ENCODE peak calls at places on chromosomes 11 and 22, in six cellular contexts. I is endothelial cell of umbilical vein, E is GM23338, W is prostate gland, C is sigmoid colon, H is breast epithelium. R is an unnamed sample.

GRCh38 chr22:39300198-39300830 is 19.1 kb downstream of the RPL3 start:
- DNase-seq in I (no peak), E (peak; percentile 60), W (no peak), C (no peak), H (no peak), R (no peak)

GRCh38 chr11:130705670-130706421 is 210.4 kb downstream of the SNX19 start:
- DNase-seq in I (no peak), E (no peak), W (no peak), C (no peak), H (no peak), R (no peak)

GRCh38 chr11:37105456-37105855 is 507.4 kb upstream of the RAG2 start:
- DNase-seq in I (no peak), E (no peak), W (no peak), C (no peak), H (no peak), R (no peak)

GRCh38 chr11:86774422-86774821 is 25.9 kb upstream of the PRSS23 start:
- DNase-seq in I (no peak), E (no peak), W (no peak), C (no peak), H (no peak), R (no peak)

GRCh38 chr22:39021552-39022250 is 774 bp downstream of the APOBEC3D start:
- DNase-seq in I (no peak), E (no peak), W (no peak), C (no peak), H (no peak), R (no peak)

GRCh38 chr11:69403556-69404215 is 77.8 kb upstream of the LINC01488 start:
- DNase-seq in I (no peak), E (no peak), W (no peak), C (no peak), H (no peak), R (no peak)

GRCh38 chr22:37230673-37231405 is 13.2 kb downstream of the RAC2 start:
- DNase-seq in I (no peak), E (no peak), W (no peak), C (no peak), H (no peak), R (no peak)

GRCh38 chr11:17747131-17747955 is 12.8 kb downstream of the KCNC1 start:
- DNase-seq in I (no peak), E (no peak), W (no peak), C (peak; percentile 57), H (no peak), R (peak; percentile 55)

GRCh38 chr11:66361502-66361941 is 10.0 kb downstream of the SLC29A2 start:
- DNase-seq in I (no peak), E (no peak), W (no peak), C (peak; percentile 15), H (no peak), R (no peak)
- TF ChIP-seq POLR2AphosphoS5 in I (no peak), E (peak; percentile 57), W (no peak), C (no peak), H (no peak), R (no peak)

DNA sequence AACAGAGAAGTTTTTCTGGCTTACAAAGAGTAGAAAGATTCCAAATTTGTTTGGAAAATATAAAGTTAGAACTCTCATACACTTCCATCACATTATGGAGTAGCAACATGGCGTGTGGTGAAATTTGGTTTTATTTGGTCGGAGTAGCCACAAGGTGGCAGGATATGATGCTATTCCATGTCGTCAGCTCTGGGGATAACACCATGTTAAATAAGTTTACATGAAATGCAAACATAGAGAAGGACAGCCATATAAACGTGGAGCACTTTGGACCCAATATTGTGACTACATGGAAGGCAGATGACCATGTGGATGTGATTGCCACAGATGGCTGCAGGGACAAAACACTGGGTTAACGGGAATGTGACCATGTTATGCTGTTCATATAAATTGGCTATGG is 21.1 kb downstream of the OR5M11 start:
- DNase-seq in I (no peak), E (peak; percentile 61), W (no peak), C (no peak), H (no peak), R (no peak)
- TF ChIP-seq CTCF in I (no peak), E (peak; percentile 70), W (no peak), C (no peak), H (no peak), R (no peak)

DNA sequence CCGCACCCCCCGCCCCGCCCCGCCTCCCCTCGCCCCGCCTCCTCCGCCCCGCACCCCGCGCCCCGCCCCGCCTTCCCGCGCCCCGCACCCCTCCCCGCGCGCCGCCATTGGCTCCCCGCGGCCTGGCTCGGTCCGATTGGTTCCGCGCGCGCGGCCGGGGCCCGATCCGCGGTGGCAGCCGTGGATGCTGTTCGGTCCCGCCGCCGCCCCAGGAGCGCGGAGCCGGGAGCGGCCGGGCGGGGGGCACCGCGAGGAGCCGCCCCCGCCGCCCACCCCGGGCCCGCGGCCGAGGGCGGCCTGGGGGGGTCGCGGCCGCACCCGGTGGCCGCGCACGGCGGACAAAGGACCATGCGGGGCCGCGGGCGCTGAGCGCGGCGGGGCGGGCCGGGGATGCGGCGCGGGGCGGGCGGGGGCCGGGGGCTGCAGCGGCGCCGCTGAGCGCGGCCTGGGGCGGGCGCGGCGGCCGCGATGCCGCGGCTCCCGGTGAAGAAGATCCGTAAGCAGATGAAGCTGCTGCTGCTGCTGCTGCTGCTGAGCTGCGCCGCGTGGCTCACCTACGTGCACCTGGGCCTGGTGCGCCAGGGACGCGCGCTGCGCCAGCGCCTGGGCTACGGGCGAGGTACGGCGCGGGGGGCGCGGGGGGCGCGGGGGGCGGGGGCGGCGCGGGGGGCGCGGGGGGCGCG is at the start of gene B4GALNT4:
- DNase-seq in I (no peak), E (peak; percentile 67), W (peak; percentile 48), C (no peak), H (no peak), R (no peak)
- TF ChIP-seq POLR2AphosphoS5 in I (no peak), E (no peak), W (no peak), C (no peak), H (no peak), R (no peak)

GRCh38 chr11:71563401-71563800 is 2.0 kb upstream of the KRTAP5-10 start:
- DNase-seq in I (peak; percentile 48), E (peak; percentile 72), W (no peak), C (no peak), H (no peak), R (no peak)
- TF ChIP-seq CTCF in I (peak; percentile 50), E (peak; percentile 66), W (no peak), C (no peak), H (no peak), R (no peak)

GRCh38 chr11:128235958-128236357 is 351.4 kb downstream of the ETS1 start:
- DNase-seq in I (peak; percentile 56), E (no peak), W (no peak), C (peak; percentile 69), H (no peak), R (no peak)
- TF ChIP-seq POLR2AphosphoS5 in I (no peak), E (no peak), W (no peak), C (no peak), H (no peak), R (no peak)

DNA sequence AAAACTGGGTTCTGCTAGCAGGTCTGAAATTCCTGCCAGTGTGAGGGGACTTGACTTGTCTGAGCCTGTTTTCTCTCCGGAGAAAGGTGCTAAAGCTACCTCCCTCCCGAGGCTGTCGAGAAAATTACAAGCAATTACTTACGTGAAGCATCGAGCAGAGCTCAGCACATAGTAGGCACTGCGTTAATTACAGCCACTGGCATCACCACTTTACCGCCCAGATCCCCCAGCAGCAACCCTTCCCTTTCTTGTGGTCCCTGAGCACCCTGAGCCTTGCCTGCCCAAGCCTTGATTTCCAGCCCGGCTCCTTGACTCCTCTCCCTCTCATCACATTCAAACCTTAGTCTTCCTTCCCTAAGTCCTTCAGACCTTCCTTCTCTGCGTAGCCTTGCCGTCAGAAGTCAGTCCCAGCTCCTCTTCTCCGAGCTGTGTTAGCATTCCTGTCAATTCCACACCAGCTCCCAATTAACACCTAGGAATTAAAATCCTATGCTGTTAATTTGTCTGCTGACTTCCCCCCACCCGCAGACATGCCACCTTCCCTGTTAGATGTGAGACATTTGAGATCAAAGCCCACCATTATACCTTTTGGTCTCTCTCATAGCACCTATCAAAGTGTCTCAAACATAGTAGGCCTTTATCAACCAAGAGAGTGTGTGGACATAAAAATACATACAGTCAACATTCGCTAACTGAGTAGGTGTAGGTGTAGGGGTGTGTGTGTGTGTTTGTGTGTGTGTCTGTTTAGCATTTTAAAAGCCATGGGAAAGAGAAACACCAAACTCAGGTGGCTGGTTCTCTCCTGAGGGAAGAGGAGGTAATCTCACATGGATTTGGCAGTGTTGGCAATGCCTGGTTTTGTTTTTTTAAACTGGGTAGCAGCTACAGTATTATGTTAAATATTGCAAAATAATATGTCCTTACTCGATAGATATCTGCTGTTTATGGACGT is 2.8 kb upstream of the KCNJ5 start:
- DNase-seq in I (no peak), E (peak; percentile 83), W (peak; percentile 24), C (no peak), H (no peak), R (no peak)
- TF ChIP-seq CTCF in I (no peak), E (peak; percentile 42), W (peak; percentile 39), C (no peak), H (no peak), R (no peak)

GRCh38 chr22:32618461-32619140 is 144.0 kb downstream of the FBXO7 start:
- DNase-seq in I (no peak), E (no peak), W (peak; percentile 31), C (peak; percentile 90), H (peak; percentile 48), R (no peak)
- TF ChIP-seq POLR2AphosphoS5 in I (no peak), E (no peak), W (peak; percentile 76), C (peak; percentile 65), H (peak; percentile 97), R (no peak)

GRCh38 chr11:65434667-65435179 is 12.1 kb downstream of the NEAT1 start:
- DNase-seq in I (peak; percentile 20), E (no peak), W (no peak), C (peak; percentile 52), H (peak; percentile 19), R (no peak)
- TF ChIP-seq CTCF in I (no peak), E (no peak), W (no peak), C (no peak), H (no peak), R (no peak)

R was measured in suprapubic skin.